ENCODE peak calls at places on chromosomes 12 and 14, in seven cellular contexts. T is CD4-positive, alpha-beta memory T cell; J is occipital lobe; K is germinal center; A is hypothalamus; V is GM12865; G is foreskin keratinocyte. E is an unnamed sample.

GRCh38 chr12:109033239-109034196 is 12.7 kb upstream of the SVOP start:
- DNase-seq in T (no peak), J (no peak), K (no peak), A (no peak), V (no peak), G (no peak), E (no peak)

GRCh38 chr12:130017571-130018449 is 114.0 kb upstream of the TMEM132D start:
- DNase-seq in T (no peak), J (peak), K (no peak), A (peak), V (no peak), G (peak), E (no peak)

GRCh38 chr14:29637406-29637805 is 290.2 kb downstream of the PRKD1 start:
- DNase-seq in T (no peak), J (no peak), K (no peak), A (peak), V (no peak), G (no peak), E (no peak)

GRCh38 chr12:113171543-113171942 is 13.7 kb downstream of the DDX54 start:
- DNase-seq in T (no peak), J (no peak), K (no peak), A (no peak), V (no peak), G (no peak), E (no peak)

GRCh38 chr14:29376251-29376650 is 551.4 kb downstream of the PRKD1 start:
- DNase-seq in T (no peak), J (no peak), K (no peak), A (no peak), V (no peak), G (no peak), E (no peak)

GRCh38 chr12:76883826-76884225 is 5.0 kb upstream of the CSRP2 start:
- DNase-seq in T (no peak), J (no peak), K (no peak), A (no peak), V (no peak), G (no peak), E (no peak)

GRCh38 chr12:46724020-46724419 is 101.8 kb downstream of the SLC38A4 start:
- DNase-seq in T (no peak), J (no peak), K (no peak), A (no peak), V (no peak), G (no peak), E (no peak)

GRCh38 chr12:110936367-110937103 is 16.2 kb upstream of the MYL2 start:
- DNase-seq in T (no peak), J (no peak), K (no peak), A (no peak), V (no peak), G (no peak), E (no peak)

GRCh38 chr12:120225852-120226640 is 25.1 kb upstream of the RPLP0 start:
- DNase-seq in T (no peak), J (no peak), K (peak), A (no peak), V (no peak), G (peak), E (no peak)

GRCh38 chr14:25041898-25042297 is 8.0 kb downstream of the STXBP6 start:
- DNase-seq in T (no peak), J (no peak), K (no peak), A (no peak), V (no peak), G (no peak), E (no peak)

GRCh38 chr12:92745874-92746553 is 43.2 kb downstream of the PLEKHG7 start:
- DNase-seq in T (no peak), J (peak), K (no peak), A (peak), V (no peak), G (peak), E (no peak)

GRCh38 chr14:63045234-63045611 is at the start of gene KCNH5:
- DNase-seq in T (no peak), J (peak), K (peak), A (peak), V (no peak), G (no peak), E (no peak)

GRCh38 chr14:24913026-24913425 is 136.9 kb downstream of the STXBP6 start:
- DNase-seq in T (no peak), J (no peak), K (no peak), A (no peak), V (no peak), G (no peak), E (no peak)

E was measured in naive B cell.